ENCODE peak calls at places on chromosomes 11 and 22, in five cellular contexts. One of them, this sample, is unnamed.

GRCh38 chr11:81959341-81959740 is 774.3 kb downstream of the FAM181B start:
- DNase-seq in activated T-cell treated with anti-CD3 and anti-CD28 coated beads for 24 hours: no peak
- DNase-seq in aorta: no peak
- DNase-seq in AG08396: no peak
- DNase-seq in NT2/D1: peak
- DNase-seq in this sample: no peak

GRCh38 chr11:126891556-126892217 is 108.9 kb downstream of the KIRREL3 start:
- DNase-seq in activated T-cell treated with anti-CD3 and anti-CD28 coated beads for 24 hours: no peak
- DNase-seq in aorta: no peak
- DNase-seq in AG08396: peak
- DNase-seq in NT2/D1: no peak
- DNase-seq in this sample: no peak

GRCh38 chr11:116533186-116533825 is 239.5 kb downstream of the BUD13 start:
- DNase-seq in activated T-cell treated with anti-CD3 and anti-CD28 coated beads for 24 hours: no peak
- DNase-seq in aorta: no peak
- DNase-seq in AG08396: no peak
- DNase-seq in NT2/D1: peak
- DNase-seq in this sample: no peak

GRCh38 chr11:112025682-112026081 is 474 bp downstream of the DLAT start:
- DNase-seq in activated T-cell treated with anti-CD3 and anti-CD28 coated beads for 24 hours: no peak
- DNase-seq in aorta: no peak
- DNase-seq in AG08396: peak
- DNase-seq in NT2/D1: no peak
- DNase-seq in this sample: no peak

GRCh38 chr22:44807232-44807631 is 54.9 kb downstream of the ARHGAP8 start:
- DNase-seq in activated T-cell treated with anti-CD3 and anti-CD28 coated beads for 24 hours: no peak
- DNase-seq in aorta: no peak
- DNase-seq in AG08396: no peak
- DNase-seq in NT2/D1: no peak
- DNase-seq in this sample: no peak

GRCh38 chr11:28701760-28702449 is 593.7 kb downstream of the METTL15 start:
- DNase-seq in activated T-cell treated with anti-CD3 and anti-CD28 coated beads for 24 hours: no peak
- DNase-seq in aorta: no peak
- DNase-seq in AG08396: no peak
- DNase-seq in NT2/D1: no peak
- DNase-seq in this sample: no peak

GRCh38 chr11:69487391-69487790 is 5.9 kb downstream of the LINC01488 start:
- DNase-seq in activated T-cell treated with anti-CD3 and anti-CD28 coated beads for 24 hours: no peak
- DNase-seq in aorta: peak
- DNase-seq in AG08396: no peak
- DNase-seq in NT2/D1: no peak
- DNase-seq in this sample: no peak

GRCh38 chr11:61082161-61082870 is 20.0 kb upstream of the CD5 start:
- DNase-seq in activated T-cell treated with anti-CD3 and anti-CD28 coated beads for 24 hours: no peak
- DNase-seq in aorta: no peak
- DNase-seq in AG08396: no peak
- DNase-seq in NT2/D1: no peak
- DNase-seq in this sample: no peak

GRCh38 chr11:1072821-1073231 is 1.8 kb upstream of the MUC2 start:
- DNase-seq in activated T-cell treated with anti-CD3 and anti-CD28 coated beads for 24 hours: no peak
- DNase-seq in aorta: peak
- DNase-seq in AG08396: no peak
- DNase-seq in NT2/D1: no peak
- DNase-seq in this sample: no peak

GRCh38 chr11:75859614-75860013 is 44.6 kb downstream of the UVRAG start:
- DNase-seq in activated T-cell treated with anti-CD3 and anti-CD28 coated beads for 24 hours: no peak
- DNase-seq in aorta: no peak
- DNase-seq in AG08396: no peak
- DNase-seq in NT2/D1: no peak
- DNase-seq in this sample: no peak

GRCh38 chr22:46764779-46765485 is 2.5 kb downstream of the TBC1D22A start:
- DNase-seq in activated T-cell treated with anti-CD3 and anti-CD28 coated beads for 24 hours: no peak
- DNase-seq in aorta: no peak
- DNase-seq in AG08396: no peak
- DNase-seq in NT2/D1: no peak
- DNase-seq in this sample: no peak

GRCh38 chr11:115112779-115113178 is 391.4 kb downstream of the CADM1 start:
- DNase-seq in activated T-cell treated with anti-CD3 and anti-CD28 coated beads for 24 hours: no peak
- DNase-seq in aorta: no peak
- DNase-seq in AG08396: no peak
- DNase-seq in NT2/D1: no peak
- DNase-seq in this sample: no peak

GRCh38 chr11:128148208-128148607 is 439.1 kb downstream of the ETS1 start:
- DNase-seq in activated T-cell treated with anti-CD3 and anti-CD28 coated beads for 24 hours: no peak
- DNase-seq in aorta: no peak
- DNase-seq in AG08396: no peak
- DNase-seq in NT2/D1: no peak
- DNase-seq in this sample: no peak

GRCh38 chr11:98565311-98565710 is 455.4 kb upstream of the CNTN5 start:
- DNase-seq in activated T-cell treated with anti-CD3 and anti-CD28 coated beads for 24 hours: no peak
- DNase-seq in aorta: no peak
- DNase-seq in AG08396: no peak
- DNase-seq in NT2/D1: no peak
- DNase-seq in this sample: no peak

GRCh38 chr11:132095230-132096165 is 725.1 kb downstream of the NTM start:
- DNase-seq in activated T-cell treated with anti-CD3 and anti-CD28 coated beads for 24 hours: no peak
- DNase-seq in aorta: no peak
- DNase-seq in AG08396: no peak
- DNase-seq in NT2/D1: no peak
- DNase-seq in this sample: peak

GRCh38 chr22:27460596-27461347 is 340.8 kb downstream of the MN1 start:
- DNase-seq in activated T-cell treated with anti-CD3 and anti-CD28 coated beads for 24 hours: no peak
- DNase-seq in aorta: peak
- DNase-seq in AG08396: peak
- DNase-seq in NT2/D1: no peak
- DNase-seq in this sample: no peak

GRCh38 chr11:114571712-114572111 is 12.0 kb upstream of the NXPE1 start:
- DNase-seq in activated T-cell treated with anti-CD3 and anti-CD28 coated beads for 24 hours: no peak
- DNase-seq in aorta: no peak
- DNase-seq in AG08396: no peak
- DNase-seq in NT2/D1: no peak
- DNase-seq in this sample: no peak

This sample was measured in cerebellar nuclear complex.